ENCODE peak calls at places on chromosomes 3 and 15, in ten cellular contexts. One of them, this sample, is unnamed.

GRCh38 chr3:171966533-171967136 is 72.7 kb upstream of the FNDC3B start:
- DNase-seq in kidney glomerular epithelial cell: no peak
- DNase-seq in neuronal stem cell: no peak
- DNase-seq in CD4-positive, alpha-beta T cell: no peak
- DNase-seq in glutamatergic neuron: no peak
- DNase-seq in GM13976: no peak
- DNase-seq in activated T-cell treated with anti-CD3 and anti-CD28 coated beads for 48 hours: no peak
- DNase-seq in GM04504: no peak
- DNase-seq in vagina: no peak
- DNase-seq in bronchial epithelial cell: no peak
- DNase-seq in this sample: no peak

GRCh38 chr3:22156868-22157267 is 405.9 kb upstream of the ZNF385D start:
- DNase-seq in CD4-positive, alpha-beta T cell: no peak
- DNase-seq in kidney glomerular epithelial cell: no peak
- DNase-seq in bronchial epithelial cell: no peak
- DNase-seq in activated T-cell treated with anti-CD3 and anti-CD28 coated beads for 48 hours: no peak
- DNase-seq in neuronal stem cell: no peak
- DNase-seq in GM13976: no peak
- DNase-seq in vagina: no peak
- DNase-seq in glutamatergic neuron: no peak
- DNase-seq in GM04504: no peak
- DNase-seq in this sample: no peak

GRCh38 chr3:28617821-28618220 is 269.2 kb upstream of the AZI2 start:
- DNase-seq in bronchial epithelial cell: no peak
- DNase-seq in GM04504: no peak
- DNase-seq in glutamatergic neuron: no peak
- DNase-seq in neuronal stem cell: no peak
- DNase-seq in GM13976: no peak
- DNase-seq in vagina: no peak
- DNase-seq in activated T-cell treated with anti-CD3 and anti-CD28 coated beads for 48 hours: no peak
- DNase-seq in kidney glomerular epithelial cell: no peak
- DNase-seq in CD4-positive, alpha-beta T cell: no peak
- DNase-seq in this sample: no peak

GRCh38 chr15:45376300-45376928 is 1.9 kb downstream of the GATM start:
- DNase-seq in glutamatergic neuron: no peak
- DNase-seq in CD4-positive, alpha-beta T cell: no peak
- DNase-seq in neuronal stem cell: no peak
- DNase-seq in activated T-cell treated with anti-CD3 and anti-CD28 coated beads for 48 hours: no peak
- DNase-seq in kidney glomerular epithelial cell: no peak
- DNase-seq in bronchial epithelial cell: no peak
- DNase-seq in GM13976: no peak
- DNase-seq in vagina: no peak
- DNase-seq in GM04504: no peak
- DNase-seq in this sample: no peak

GRCh38 chr15:73599934-73600333 is 33.3 kb downstream of the NPTN start:
- DNase-seq in GM13976: no peak
- DNase-seq in GM04504: no peak
- DNase-seq in glutamatergic neuron: no peak
- DNase-seq in CD4-positive, alpha-beta T cell: no peak
- DNase-seq in activated T-cell treated with anti-CD3 and anti-CD28 coated beads for 48 hours: no peak
- DNase-seq in neuronal stem cell: no peak
- DNase-seq in kidney glomerular epithelial cell: peak
- DNase-seq in vagina: no peak
- DNase-seq in bronchial epithelial cell: peak
- DNase-seq in this sample: peak

GRCh38 chr15:62858343-62858742 is 184.2 kb upstream of the TPM1 start:
- DNase-seq in neuronal stem cell: no peak
- DNase-seq in glutamatergic neuron: no peak
- DNase-seq in bronchial epithelial cell: peak
- DNase-seq in GM13976: no peak
- DNase-seq in GM04504: no peak
- DNase-seq in CD4-positive, alpha-beta T cell: no peak
- DNase-seq in vagina: no peak
- DNase-seq in activated T-cell treated with anti-CD3 and anti-CD28 coated beads for 48 hours: no peak
- DNase-seq in kidney glomerular epithelial cell: no peak
- DNase-seq in this sample: no peak

GRCh38 chr3:124318014-124318413 is 326.1 kb upstream of the ROPN1 start:
- DNase-seq in kidney glomerular epithelial cell: no peak
- DNase-seq in GM13976: no peak
- DNase-seq in activated T-cell treated with anti-CD3 and anti-CD28 coated beads for 48 hours: no peak
- DNase-seq in neuronal stem cell: no peak
- DNase-seq in bronchial epithelial cell: no peak
- DNase-seq in GM04504: no peak
- DNase-seq in CD4-positive, alpha-beta T cell: no peak
- DNase-seq in glutamatergic neuron: peak
- DNase-seq in vagina: no peak
- DNase-seq in this sample: no peak

GRCh38 chr15:89171136-89172072 is 50.0 kb downstream of the RLBP1 start:
- DNase-seq in glutamatergic neuron: peak
- DNase-seq in CD4-positive, alpha-beta T cell: no peak
- DNase-seq in neuronal stem cell: peak
- DNase-seq in GM04504: no peak
- DNase-seq in activated T-cell treated with anti-CD3 and anti-CD28 coated beads for 48 hours: peak
- DNase-seq in vagina: no peak
- DNase-seq in bronchial epithelial cell: peak
- DNase-seq in kidney glomerular epithelial cell: peak
- DNase-seq in GM13976: peak
- DNase-seq in this sample: peak

GRCh38 chr3:45167011-45167911 is 21.1 kb upstream of the CDCP1 start:
- DNase-seq in bronchial epithelial cell: peak
- DNase-seq in neuronal stem cell: peak
- DNase-seq in GM04504: peak
- DNase-seq in activated T-cell treated with anti-CD3 and anti-CD28 coated beads for 48 hours: peak
- DNase-seq in vagina: no peak
- DNase-seq in GM13976: no peak
- DNase-seq in CD4-positive, alpha-beta T cell: peak
- DNase-seq in kidney glomerular epithelial cell: peak
- DNase-seq in glutamatergic neuron: peak
- DNase-seq in this sample: peak

GRCh38 chr15:101455291-101455916 is 34.1 kb downstream of the PCSK6 start:
- DNase-seq in kidney glomerular epithelial cell: no peak
- DNase-seq in GM13976: no peak
- DNase-seq in glutamatergic neuron: no peak
- DNase-seq in neuronal stem cell: no peak
- DNase-seq in CD4-positive, alpha-beta T cell: no peak
- DNase-seq in bronchial epithelial cell: no peak
- DNase-seq in vagina: no peak
- DNase-seq in activated T-cell treated with anti-CD3 and anti-CD28 coated beads for 48 hours: no peak
- DNase-seq in GM04504: peak
- DNase-seq in this sample: no peak

GRCh38 chr3:101195951-101196713 is 124.2 kb downstream of the IMPG2 start:
- DNase-seq in GM04504: peak
- DNase-seq in kidney glomerular epithelial cell: peak
- DNase-seq in activated T-cell treated with anti-CD3 and anti-CD28 coated beads for 48 hours: no peak
- DNase-seq in bronchial epithelial cell: peak
- DNase-seq in CD4-positive, alpha-beta T cell: no peak
- DNase-seq in vagina: no peak
- DNase-seq in GM13976: no peak
- DNase-seq in neuronal stem cell: peak
- DNase-seq in glutamatergic neuron: no peak
- DNase-seq in this sample: peak

GRCh38 chr3:157475921-157476395 is 27.3 kb downstream of the VEPH1 start:
- DNase-seq in activated T-cell treated with anti-CD3 and anti-CD28 coated beads for 48 hours: no peak
- DNase-seq in GM13976: no peak
- DNase-seq in neuronal stem cell: no peak
- DNase-seq in GM04504: peak
- DNase-seq in kidney glomerular epithelial cell: peak
- DNase-seq in bronchial epithelial cell: peak
- DNase-seq in glutamatergic neuron: no peak
- DNase-seq in vagina: no peak
- DNase-seq in CD4-positive, alpha-beta T cell: no peak
- DNase-seq in this sample: peak

GRCh38 chr15:64731807-64732151 is 43.6 kb downstream of the RBPMS2 start:
- DNase-seq in kidney glomerular epithelial cell: no peak
- DNase-seq in neuronal stem cell: no peak
- DNase-seq in CD4-positive, alpha-beta T cell: no peak
- DNase-seq in activated T-cell treated with anti-CD3 and anti-CD28 coated beads for 48 hours: no peak
- DNase-seq in GM13976: no peak
- DNase-seq in glutamatergic neuron: no peak
- DNase-seq in GM04504: no peak
- DNase-seq in bronchial epithelial cell: no peak
- DNase-seq in vagina: no peak
- DNase-seq in this sample: no peak

GRCh38 chr3:36647423-36647853 is 116.9 kb downstream of the DCLK3 start:
- DNase-seq in glutamatergic neuron: no peak
- DNase-seq in neuronal stem cell: no peak
- DNase-seq in activated T-cell treated with anti-CD3 and anti-CD28 coated beads for 48 hours: no peak
- DNase-seq in CD4-positive, alpha-beta T cell: no peak
- DNase-seq in bronchial epithelial cell: peak
- DNase-seq in GM13976: no peak
- DNase-seq in GM04504: no peak
- DNase-seq in kidney glomerular epithelial cell: no peak
- DNase-seq in vagina: no peak
- DNase-seq in this sample: no peak

GRCh38 chr3:134768845-134769244 is 26.2 kb upstream of the EPHB1 start:
- DNase-seq in activated T-cell treated with anti-CD3 and anti-CD28 coated beads for 48 hours: no peak
- DNase-seq in neuronal stem cell: no peak
- DNase-seq in vagina: no peak
- DNase-seq in GM13976: no peak
- DNase-seq in bronchial epithelial cell: no peak
- DNase-seq in kidney glomerular epithelial cell: no peak
- DNase-seq in glutamatergic neuron: no peak
- DNase-seq in CD4-positive, alpha-beta T cell: no peak
- DNase-seq in GM04504: no peak
- DNase-seq in this sample: no peak

GRCh38 chr3:194690501-194691372 is 5.1 kb downstream of the FAM43A start:
- DNase-seq in kidney glomerular epithelial cell: peak
- DNase-seq in neuronal stem cell: no peak
- DNase-seq in vagina: no peak
- DNase-seq in GM13976: no peak
- DNase-seq in bronchial epithelial cell: peak
- DNase-seq in GM04504: no peak
- DNase-seq in activated T-cell treated with anti-CD3 and anti-CD28 coated beads for 48 hours: no peak
- DNase-seq in glutamatergic neuron: no peak
- DNase-seq in CD4-positive, alpha-beta T cell: no peak
- DNase-seq in this sample: peak

GRCh38 chr15:62782100-62782791 is 260.3 kb upstream of the TPM1 start:
- DNase-seq in GM13976: peak
- DNase-seq in activated T-cell treated with anti-CD3 and anti-CD28 coated beads for 48 hours: no peak
- DNase-seq in bronchial epithelial cell: peak
- DNase-seq in GM04504: peak
- DNase-seq in glutamatergic neuron: peak
- DNase-seq in vagina: no peak
- DNase-seq in kidney glomerular epithelial cell: peak
- DNase-seq in neuronal stem cell: peak
- DNase-seq in CD4-positive, alpha-beta T cell: no peak
- DNase-seq in this sample: peak

GRCh38 chr3:67832807-67833206 is 178.4 kb upstream of the SUCLG2 start:
- DNase-seq in GM04504: no peak
- DNase-seq in kidney glomerular epithelial cell: no peak
- DNase-seq in vagina: no peak
- DNase-seq in CD4-positive, alpha-beta T cell: no peak
- DNase-seq in GM13976: no peak
- DNase-seq in neuronal stem cell: no peak
- DNase-seq in glutamatergic neuron: no peak
- DNase-seq in activated T-cell treated with anti-CD3 and anti-CD28 coated beads for 48 hours: no peak
- DNase-seq in bronchial epithelial cell: peak
- DNase-seq in this sample: no peak

GRCh38 chr15:64731012-64731806 is 44.2 kb downstream of the RBPMS2 start:
- DNase-seq in neuronal stem cell: peak
- DNase-seq in activated T-cell treated with anti-CD3 and anti-CD28 coated beads for 48 hours: peak
- DNase-seq in glutamatergic neuron: peak
- DNase-seq in GM13976: peak
- DNase-seq in bronchial epithelial cell: peak
- DNase-seq in CD4-positive, alpha-beta T cell: peak
- DNase-seq in GM04504: peak
- DNase-seq in vagina: no peak
- DNase-seq in kidney glomerular epithelial cell: peak
- DNase-seq in this sample: peak

GRCh38 chr3:14295777-14296176 is 106.6 kb upstream of the SLC6A6 start:
- DNase-seq in CD4-positive, alpha-beta T cell: no peak
- DNase-seq in activated T-cell treated with anti-CD3 and anti-CD28 coated beads for 48 hours: no peak
- DNase-seq in GM13976: no peak
- DNase-seq in bronchial epithelial cell: peak
- DNase-seq in vagina: no peak
- DNase-seq in neuronal stem cell: no peak
- DNase-seq in glutamatergic neuron: no peak
- DNase-seq in kidney glomerular epithelial cell: peak
- DNase-seq in GM04504: no peak
- DNase-seq in this sample: peak

GRCh38 chr3:151282921-151283320 is 4.6 kb upstream of the P2RY14 start:
- DNase-seq in GM04504: peak
- DNase-seq in vagina: no peak
- DNase-seq in glutamatergic neuron: no peak
- DNase-seq in kidney glomerular epithelial cell: peak
- DNase-seq in activated T-cell treated with anti-CD3 and anti-CD28 coated beads for 48 hours: no peak
- DNase-seq in GM13976: peak
- DNase-seq in neuronal stem cell: peak
- DNase-seq in CD4-positive, alpha-beta T cell: no peak
- DNase-seq in bronchial epithelial cell: peak
- DNase-seq in this sample: peak

GRCh38 chr3:144629413-144629812 is 657.8 kb downstream of the DIPK2A start:
- DNase-seq in GM04504: no peak
- DNase-seq in vagina: no peak
- DNase-seq in GM13976: no peak
- DNase-seq in glutamatergic neuron: no peak
- DNase-seq in bronchial epithelial cell: no peak
- DNase-seq in kidney glomerular epithelial cell: no peak
- DNase-seq in activated T-cell treated with anti-CD3 and anti-CD28 coated beads for 48 hours: no peak
- DNase-seq in neuronal stem cell: no peak
- DNase-seq in CD4-positive, alpha-beta T cell: no peak
- DNase-seq in this sample: no peak

GRCh38 chr3:189797103-189797850 is 166.1 kb downstream of the TP63 start:
- DNase-seq in neuronal stem cell: no peak
- DNase-seq in GM04504: no peak
- DNase-seq in GM13976: no peak
- DNase-seq in kidney glomerular epithelial cell: no peak
- DNase-seq in activated T-cell treated with anti-CD3 and anti-CD28 coated beads for 48 hours: no peak
- DNase-seq in bronchial epithelial cell: no peak
- DNase-seq in CD4-positive, alpha-beta T cell: no peak
- DNase-seq in glutamatergic neuron: no peak
- DNase-seq in vagina: no peak
- DNase-seq in this sample: no peak

GRCh38 chr3:69639851-69640250 is 99.4 kb upstream of the MITF start:
- DNase-seq in CD4-positive, alpha-beta T cell: no peak
- DNase-seq in glutamatergic neuron: no peak
- DNase-seq in activated T-cell treated with anti-CD3 and anti-CD28 coated beads for 48 hours: no peak
- DNase-seq in neuronal stem cell: no peak
- DNase-seq in GM13976: no peak
- DNase-seq in GM04504: no peak
- DNase-seq in bronchial epithelial cell: no peak
- DNase-seq in vagina: no peak
- DNase-seq in kidney glomerular epithelial cell: no peak
- DNase-seq in this sample: no peak

GRCh38 chr3:195886181-195887141 is 21.9 kb downstream of the TNK2 start:
- DNase-seq in vagina: no peak
- DNase-seq in glutamatergic neuron: peak
- DNase-seq in kidney glomerular epithelial cell: no peak
- DNase-seq in CD4-positive, alpha-beta T cell: no peak
- DNase-seq in bronchial epithelial cell: peak
- DNase-seq in neuronal stem cell: no peak
- DNase-seq in activated T-cell treated with anti-CD3 and anti-CD28 coated beads for 48 hours: no peak
- DNase-seq in GM04504: no peak
- DNase-seq in GM13976: no peak
- DNase-seq in this sample: no peak